ENCODE peak calls at places on chromosomes 16 and 17, in eight cellular contexts. A is Calu3, I is cardiac fibroblast, X is heart left ventricle, N is Panc1, P is IMR-90, M is brain microvascular endothelial cell, Z is fibroblast of lung. H is an unnamed sample.

GRCh38 chr16:71573387-71574094 is 3.4 kb downstream of the TAT start:
- DNase-seq in N (no peak), A (no peak), P (no peak), M (no peak), X (no peak), I (no peak), Z (no peak), H (no peak)

GRCh38 chr16:51670527-51670926 is 519.5 kb upstream of the SALL1 start:
- DNase-seq in A (no peak), I (no peak), Z (no peak), M (no peak), N (no peak), P (no peak), X (no peak), H (no peak)

GRCh38 chr17:32161506-32162365 is 19.4 kb downstream of the RHOT1 start:
- DNase-seq in N (no peak), M (peak), A (peak), X (no peak), I (peak), Z (peak), P (peak), H (no peak)

GRCh38 chr16:59392911-59393310 is 658.8 kb upstream of the GOT2 start:
- DNase-seq in M (no peak), I (no peak), A (no peak), Z (peak), X (no peak), P (no peak), N (no peak), H (no peak)

GRCh38 chr16:88688013-88688778 is 1.9 kb upstream of the SNAI3 start:
- DNase-seq in N (no peak), M (no peak), Z (peak), I (no peak), A (peak), P (no peak), X (no peak), H (no peak)

GRCh38 chr17:17151541-17151940 is 54.6 kb downstream of the PLD6 start:
- DNase-seq in A (no peak), X (no peak), P (peak), Z (peak), M (peak), N (no peak), I (peak), H (no peak)

GRCh38 chr16:6682142-6682811 is 650.4 kb upstream of the RBFOX1 start:
- DNase-seq in I (no peak), P (no peak), A (peak), M (no peak), X (no peak), N (peak), Z (no peak), H (no peak)

GRCh38 chr16:67448580-67448979 is 17.7 kb downstream of the HSD11B2 start:
- DNase-seq in Z (no peak), I (no peak), A (no peak), X (no peak), N (no peak), M (no peak), P (no peak), H (no peak)

GRCh38 chr17:80456465-80457235 is 19.8 kb downstream of the NPTX1 start:
- DNase-seq in P (no peak), M (no peak), Z (no peak), I (peak), A (no peak), X (peak), N (no peak), H (no peak)

GRCh38 chr16:84451781-84452180 is 52.7 kb downstream of the MEAK7 start:
- DNase-seq in I (no peak), X (no peak), A (no peak), N (no peak), Z (no peak), M (no peak), P (no peak), H (peak)

GRCh38 chr16:80947708-80948615 is 58.7 kb downstream of the CMC2 start:
- DNase-seq in Z (no peak), N (no peak), M (no peak), X (no peak), I (peak), P (no peak), A (no peak), H (no peak)

GRCh38 chr16:80946481-80946880 is 60.2 kb downstream of the CMC2 start:
- DNase-seq in I (no peak), Z (no peak), A (no peak), X (no peak), M (no peak), N (no peak), P (no peak), H (no peak)

GRCh38 chr16:80954985-80955384 is 51.7 kb downstream of the CMC2 start:
- DNase-seq in P (no peak), N (no peak), X (no peak), M (no peak), I (no peak), Z (no peak), A (no peak), H (no peak)

GRCh38 chr16:80947239-80947638 is 59.4 kb downstream of the CMC2 start:
- DNase-seq in X (no peak), N (no peak), M (no peak), A (no peak), P (no peak), I (no peak), Z (no peak), H (no peak)

DNA sequence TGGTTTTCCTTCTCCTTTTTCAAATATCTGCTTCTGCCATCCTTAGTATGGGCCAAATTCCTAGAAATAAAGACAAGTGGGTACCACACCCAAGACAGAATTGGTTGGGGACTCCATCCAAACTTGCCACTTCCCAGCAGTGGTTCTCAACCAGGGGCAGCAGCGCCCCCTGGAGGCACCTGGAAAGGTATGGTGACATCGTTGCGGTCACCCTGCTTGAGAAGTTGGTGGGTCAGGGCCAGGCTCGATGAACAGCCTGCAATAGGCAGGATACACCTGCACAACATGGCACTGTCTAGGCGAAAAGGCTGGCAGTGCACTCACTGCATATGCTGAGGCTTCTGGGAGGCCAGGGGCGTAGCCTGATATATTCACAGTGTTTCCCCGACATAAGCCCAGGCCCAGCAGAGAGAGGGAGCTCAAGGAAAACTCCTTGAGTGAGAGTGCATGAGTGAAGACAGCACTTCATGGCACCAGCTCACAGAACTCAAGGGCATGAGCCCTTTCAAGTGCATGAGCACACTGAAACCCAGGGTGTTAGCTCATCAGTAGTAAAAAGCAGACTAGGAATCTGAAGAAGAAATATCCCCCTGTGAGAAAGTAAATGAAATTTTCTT is 57.7 kb downstream of the CMC2 start:
- DNase-seq in M (no peak), X (peak), N (no peak), A (peak), Z (no peak), P (peak), I (peak), H (no peak)
- TF ChIP-seq CTCF in M (peak), X (peak), N (peak), A (peak), Z (peak), P (peak), I (peak), H (peak)

DNA sequence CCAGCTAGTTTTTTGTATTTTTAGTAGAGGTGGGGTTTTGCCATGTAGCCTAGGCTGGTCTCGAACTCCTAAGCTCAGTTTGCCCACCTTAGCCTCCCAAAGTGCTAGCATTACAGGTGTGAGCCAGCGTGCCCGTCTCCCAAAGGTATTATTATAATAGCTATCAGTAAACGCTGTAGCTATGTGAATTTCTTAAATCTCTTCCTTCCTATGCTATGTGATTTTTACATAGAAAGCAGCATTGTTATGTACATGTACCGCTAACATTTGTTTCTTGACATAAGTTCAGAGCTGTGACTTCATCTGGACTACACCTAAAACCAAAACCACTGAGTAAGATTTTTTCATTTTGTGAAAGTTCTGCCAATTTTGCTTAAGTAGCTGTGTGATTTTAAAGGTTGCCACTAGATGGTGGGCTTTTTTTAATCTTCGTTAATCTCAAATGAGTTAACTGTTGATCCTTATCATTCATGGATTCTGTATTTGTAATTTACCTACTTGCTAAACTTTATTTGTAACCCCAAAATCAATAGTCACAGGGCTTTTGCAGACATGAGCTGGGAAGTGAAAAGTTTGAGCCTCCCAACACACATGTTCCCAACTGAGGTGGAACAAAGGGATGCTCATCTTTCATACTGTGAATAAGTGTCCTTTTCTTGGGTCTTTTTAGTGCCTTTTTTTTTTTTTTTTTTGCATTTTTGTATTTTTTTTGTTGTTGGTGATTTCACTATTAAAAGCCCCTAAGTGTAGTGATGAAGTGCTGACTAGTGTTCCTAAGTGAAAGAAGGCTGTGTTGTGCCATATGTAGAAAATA is 21.9 kb downstream of the PRKAR1A start:
- DNase-seq in N (no peak), Z (peak), X (no peak), P (peak), I (peak), A (no peak), M (no peak), H (no peak)
- TF ChIP-seq CTCF in N (peak), Z (peak), X (peak), P (peak), I (peak), A (no peak), M (peak), H (peak)

DNA sequence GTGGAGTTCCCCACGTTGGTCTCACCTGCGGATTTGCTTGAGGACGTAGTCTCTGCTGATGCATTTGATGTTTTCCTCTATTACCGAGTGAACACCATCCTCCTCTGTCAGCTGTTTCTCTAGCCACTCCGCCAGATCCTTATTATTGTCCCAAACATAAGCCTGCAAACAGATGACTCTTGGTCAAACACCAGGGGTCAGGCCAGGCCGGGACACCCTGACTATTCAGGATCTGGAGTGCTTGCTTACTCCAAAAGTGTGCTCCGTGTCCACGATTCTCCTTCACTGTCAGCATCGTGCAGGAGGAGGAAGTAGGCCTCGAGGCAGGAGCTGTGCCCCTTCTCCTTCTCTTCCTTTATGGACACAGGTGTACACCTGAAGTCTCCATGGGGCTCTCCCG is 140.2 kb downstream of the AATF start:
- DNase-seq in I (no peak), A (no peak), N (no peak), X (no peak), P (no peak), Z (no peak), M (no peak), H (no peak)
- TF ChIP-seq CTCF in I (no peak), A (no peak), N (no peak), X (no peak), P (no peak), Z (no peak), M (no peak), H (peak)

DNA sequence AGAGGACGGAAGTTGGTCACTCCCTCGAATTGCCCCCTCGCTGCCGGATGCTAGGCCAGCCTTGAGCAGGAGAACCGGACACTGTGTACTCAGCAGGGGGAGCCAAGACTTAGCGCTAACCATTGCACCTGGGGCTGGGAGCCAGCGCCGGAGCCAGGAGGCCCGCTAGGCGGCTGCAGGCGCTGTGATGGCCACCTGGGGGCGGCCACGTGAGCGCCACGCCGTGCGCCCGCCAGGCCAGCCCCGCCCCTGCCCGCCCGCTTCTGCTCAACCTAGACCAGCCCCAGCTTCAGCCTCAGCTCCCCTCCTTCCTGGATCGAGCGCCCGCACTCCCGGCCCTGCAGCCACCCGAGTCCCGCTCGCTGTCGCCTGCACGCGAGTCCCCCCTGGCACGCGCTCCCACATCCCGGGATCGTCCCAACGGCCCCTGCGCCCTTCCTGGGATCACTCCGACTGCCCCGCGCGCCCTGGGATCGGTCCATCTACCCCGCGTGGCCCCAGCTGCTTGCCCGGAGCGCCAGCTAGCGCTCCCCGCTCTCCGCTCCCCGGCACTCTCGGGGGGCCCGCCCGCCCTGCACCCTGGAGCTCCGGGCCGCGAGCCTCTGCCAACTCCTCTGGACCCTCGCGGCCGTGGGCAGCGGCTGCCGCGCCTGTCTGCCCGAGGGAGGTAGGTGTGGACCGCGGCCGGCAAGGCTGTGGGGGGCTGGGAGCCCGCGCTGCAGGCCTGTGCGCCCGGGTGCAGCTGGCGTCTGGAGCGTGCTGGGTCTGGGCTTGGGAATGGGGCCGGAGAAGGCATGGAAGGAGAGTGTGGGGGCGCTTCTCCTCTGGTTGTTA is at the start of gene EEF2K:
- DNase-seq in A (peak), N (peak), X (peak), I (peak), Z (peak), M (peak), P (peak), H (peak)
- TF ChIP-seq CTCF in A (peak), N (peak), X (peak), I (peak), Z (peak), M (peak), P (peak), H (peak)

DNA sequence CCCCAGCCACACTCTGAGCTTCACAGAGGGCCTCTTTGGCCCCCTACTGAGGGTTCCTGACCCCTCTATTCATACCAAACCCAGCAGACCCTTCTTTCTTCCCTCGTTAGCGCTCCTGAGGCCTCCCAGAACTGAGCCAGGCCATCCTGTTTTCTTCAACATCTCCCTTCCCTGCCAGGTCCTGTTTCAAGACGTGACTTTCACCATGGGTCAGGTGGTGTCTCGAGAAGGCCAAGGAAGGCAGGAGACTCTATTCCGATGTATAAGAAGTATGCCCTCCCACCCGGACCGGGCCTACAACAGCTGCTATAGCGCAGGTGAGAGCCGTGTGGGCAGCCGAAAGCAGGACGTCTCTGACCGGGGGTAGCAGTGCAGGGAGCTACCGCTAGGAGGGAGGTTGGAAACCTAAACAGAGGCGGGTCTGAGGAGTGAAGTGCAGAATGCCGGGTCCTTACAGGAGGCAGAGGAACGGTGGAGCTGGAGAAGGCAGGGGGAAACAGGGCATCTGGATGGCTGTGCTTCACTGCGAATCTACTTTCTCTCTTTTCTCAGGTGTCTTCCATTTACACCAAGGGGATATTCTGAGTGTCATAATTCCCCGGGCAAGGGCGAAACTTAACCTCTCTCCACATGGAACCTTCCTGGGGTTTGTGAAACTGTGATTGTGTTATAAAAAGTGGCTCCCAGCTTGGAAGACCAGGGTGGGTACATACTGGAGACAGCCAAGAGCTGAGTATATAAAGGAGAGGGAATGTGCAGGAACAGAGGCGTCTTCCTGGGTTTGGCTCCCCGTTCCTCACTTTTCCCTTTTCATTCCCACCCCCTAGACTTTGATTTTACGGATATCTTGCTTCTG is 1.3 kb upstream of the SENP3 start:
- DNase-seq in I (peak), A (peak), M (peak), N (no peak), P (peak), Z (peak), X (peak), H (no peak)
- TF ChIP-seq CTCF in I (peak), A (peak), M (peak), N (no peak), P (peak), Z (peak), X (no peak), H (peak)

GRCh38 chr17:82332669-82333278 is 792 bp downstream of the SECTM1 start:
- DNase-seq in A (peak), Z (peak), P (peak), X (peak), M (no peak), N (no peak), I (peak), H (no peak)
- TF ChIP-seq CTCF in A (no peak), Z (no peak), P (no peak), X (no peak), M (no peak), N (no peak), I (no peak), H (no peak)

GRCh38 chr17:37190493-37190892 is 185.3 kb upstream of the C17orf78 start:
- DNase-seq in Z (no peak), X (no peak), N (no peak), A (no peak), I (no peak), M (no peak), P (no peak), H (no peak)
- TF ChIP-seq CTCF in Z (peak), X (no peak), N (no peak), A (peak), I (peak), M (no peak), P (no peak), H (peak)

GRCh38 chr16:23294260-23294659 is 7.8 kb upstream of the SCNN1B start:
- DNase-seq in M (no peak), A (no peak), X (no peak), Z (no peak), I (no peak), P (no peak), N (no peak), H (no peak)

GRCh38 chr16:23298290-23298689 is 3.8 kb upstream of the SCNN1B start:
- DNase-seq in M (no peak), P (no peak), A (no peak), I (no peak), X (no peak), N (no peak), Z (no peak), H (no peak)

GRCh38 chr16:23301251-23302044 is 654 bp upstream of the SCNN1B start:
- DNase-seq in Z (no peak), N (no peak), X (no peak), A (no peak), P (no peak), M (no peak), I (no peak), H (no peak)

GRCh38 chr16:23293016-23293415 is 9.1 kb upstream of the SCNN1B start:
- DNase-seq in A (no peak), Z (no peak), P (no peak), M (no peak), I (no peak), X (no peak), N (no peak), H (no peak)

GRCh38 chr16:23296994-23297393 is 5.1 kb upstream of the SCNN1B start:
- DNase-seq in I (no peak), P (no peak), M (no peak), A (peak), N (no peak), X (no peak), Z (no peak), H (no peak)
- TF ChIP-seq CTCF in I (no peak), P (no peak), M (peak), A (peak), N (peak), X (no peak), Z (no peak), H (peak)

H was measured in type B pancreatic cell.